ENCODE peak calls at places on chromosomes 2 and 18, in ten cellular contexts. One of them, this sample, is unnamed.

GRCh38 chr2:46327627-46328026 is 30.4 kb downstream of the EPAS1 start:
- DNase-seq in fibroblast of lung: no peak
- DNase-seq in hepatocyte: no peak
- DNase-seq in esophagus squamous epithelium: no peak
- DNase-seq in MM.1S: no peak
- DNase-seq in cardiac muscle cell: no peak
- DNase-seq in AG04449: no peak
- DNase-seq in brain microvascular endothelial cell: no peak
- DNase-seq in body of pancreas: no peak
- DNase-seq in heart right ventricle: no peak
- DNase-seq in this sample: no peak

GRCh38 chr2:100865819-100866462 is 46.0 kb downstream of the NPAS2 start:
- DNase-seq in esophagus squamous epithelium: no peak
- DNase-seq in MM.1S: no peak
- DNase-seq in AG04449: peak
- DNase-seq in hepatocyte: peak
- DNase-seq in brain microvascular endothelial cell: peak
- DNase-seq in fibroblast of lung: peak
- DNase-seq in cardiac muscle cell: peak
- DNase-seq in body of pancreas: no peak
- DNase-seq in heart right ventricle: no peak
- DNase-seq in this sample: no peak

GRCh38 chr2:8720741-8721140 is 38.9 kb downstream of the ID2 start:
- DNase-seq in MM.1S: no peak
- DNase-seq in AG04449: no peak
- DNase-seq in fibroblast of lung: no peak
- DNase-seq in brain microvascular endothelial cell: no peak
- DNase-seq in cardiac muscle cell: no peak
- DNase-seq in esophagus squamous epithelium: no peak
- DNase-seq in body of pancreas: no peak
- DNase-seq in heart right ventricle: no peak
- DNase-seq in hepatocyte: no peak
- DNase-seq in this sample: no peak

GRCh38 chr18:57950542-57950941 is 93.5 kb upstream of the NEDD4L start:
- DNase-seq in body of pancreas: no peak
- DNase-seq in heart right ventricle: no peak
- DNase-seq in fibroblast of lung: no peak
- DNase-seq in esophagus squamous epithelium: no peak
- DNase-seq in cardiac muscle cell: no peak
- DNase-seq in AG04449: no peak
- DNase-seq in MM.1S: no peak
- DNase-seq in brain microvascular endothelial cell: no peak
- DNase-seq in hepatocyte: no peak
- DNase-seq in this sample: no peak

GRCh38 chr18:32200766-32201165 is 10.9 kb downstream of the MEP1B start:
- DNase-seq in MM.1S: no peak
- DNase-seq in fibroblast of lung: no peak
- DNase-seq in hepatocyte: peak
- DNase-seq in body of pancreas: no peak
- DNase-seq in esophagus squamous epithelium: no peak
- DNase-seq in heart right ventricle: no peak
- DNase-seq in AG04449: no peak
- DNase-seq in brain microvascular endothelial cell: no peak
- DNase-seq in cardiac muscle cell: peak
- DNase-seq in this sample: no peak

GRCh38 chr18:8003878-8004675 is 437.0 kb downstream of the PTPRM start:
- DNase-seq in esophagus squamous epithelium: no peak
- DNase-seq in hepatocyte: no peak
- DNase-seq in fibroblast of lung: peak
- DNase-seq in MM.1S: no peak
- DNase-seq in brain microvascular endothelial cell: peak
- DNase-seq in body of pancreas: peak
- DNase-seq in cardiac muscle cell: peak
- DNase-seq in heart right ventricle: no peak
- DNase-seq in AG04449: no peak
- DNase-seq in this sample: peak

GRCh38 chr2:231664727-231665126 is 43.6 kb upstream of the PTMA start:
- DNase-seq in heart right ventricle: no peak
- DNase-seq in fibroblast of lung: no peak
- DNase-seq in cardiac muscle cell: no peak
- DNase-seq in AG04449: no peak
- DNase-seq in hepatocyte: no peak
- DNase-seq in MM.1S: no peak
- DNase-seq in brain microvascular endothelial cell: no peak
- DNase-seq in body of pancreas: no peak
- DNase-seq in esophagus squamous epithelium: no peak
- DNase-seq in this sample: no peak

GRCh38 chr2:145040433-145040832 is 520.5 kb upstream of the ZEB2 start:
- DNase-seq in MM.1S: no peak
- DNase-seq in body of pancreas: no peak
- DNase-seq in AG04449: no peak
- DNase-seq in brain microvascular endothelial cell: no peak
- DNase-seq in esophagus squamous epithelium: no peak
- DNase-seq in cardiac muscle cell: peak
- DNase-seq in fibroblast of lung: no peak
- DNase-seq in hepatocyte: no peak
- DNase-seq in heart right ventricle: no peak
- DNase-seq in this sample: no peak

GRCh38 chr2:157894694-157895450 is 18.7 kb upstream of the ACVR1 start:
- DNase-seq in hepatocyte: peak
- DNase-seq in heart right ventricle: no peak
- DNase-seq in fibroblast of lung: peak
- DNase-seq in AG04449: no peak
- DNase-seq in MM.1S: no peak
- DNase-seq in esophagus squamous epithelium: no peak
- DNase-seq in cardiac muscle cell: peak
- DNase-seq in body of pancreas: no peak
- DNase-seq in brain microvascular endothelial cell: peak
- DNase-seq in this sample: peak

GRCh38 chr2:157891630-157892016 is 15.5 kb upstream of the ACVR1 start:
- DNase-seq in brain microvascular endothelial cell: no peak
- DNase-seq in hepatocyte: no peak
- DNase-seq in MM.1S: no peak
- DNase-seq in fibroblast of lung: no peak
- DNase-seq in body of pancreas: no peak
- DNase-seq in cardiac muscle cell: no peak
- DNase-seq in heart right ventricle: no peak
- DNase-seq in AG04449: no peak
- DNase-seq in esophagus squamous epithelium: no peak
- DNase-seq in this sample: no peak

GRCh38 chr2:157890960-157891629 is 15.0 kb upstream of the ACVR1 start:
- DNase-seq in hepatocyte: no peak
- DNase-seq in fibroblast of lung: no peak
- DNase-seq in MM.1S: no peak
- DNase-seq in esophagus squamous epithelium: no peak
- DNase-seq in heart right ventricle: no peak
- DNase-seq in brain microvascular endothelial cell: no peak
- DNase-seq in body of pancreas: no peak
- DNase-seq in AG04449: no peak
- DNase-seq in cardiac muscle cell: no peak
- DNase-seq in this sample: no peak

GRCh38 chr2:157895531-157895930 is 19.4 kb upstream of the ACVR1 start:
- DNase-seq in MM.1S: no peak
- DNase-seq in hepatocyte: no peak
- DNase-seq in fibroblast of lung: peak
- DNase-seq in AG04449: no peak
- DNase-seq in heart right ventricle: no peak
- DNase-seq in body of pancreas: no peak
- DNase-seq in cardiac muscle cell: no peak
- DNase-seq in esophagus squamous epithelium: no peak
- DNase-seq in brain microvascular endothelial cell: peak
- DNase-seq in this sample: no peak

GRCh38 chr2:157893611-157894010 is 17.5 kb upstream of the ACVR1 start:
- DNase-seq in heart right ventricle: no peak
- DNase-seq in AG04449: no peak
- DNase-seq in body of pancreas: no peak
- DNase-seq in fibroblast of lung: no peak
- DNase-seq in cardiac muscle cell: no peak
- DNase-seq in brain microvascular endothelial cell: no peak
- DNase-seq in hepatocyte: no peak
- DNase-seq in esophagus squamous epithelium: no peak
- DNase-seq in MM.1S: peak
- DNase-seq in this sample: no peak
- H3K4me3 ChIP-seq in heart right ventricle: no peak
- H3K4me3 ChIP-seq in AG04449: no peak
- H3K4me3 ChIP-seq in body of pancreas: no peak
- H3K4me3 ChIP-seq in fibroblast of lung: no peak
- H3K4me3 ChIP-seq in cardiac muscle cell: no peak
- H3K4me3 ChIP-seq in brain microvascular endothelial cell: no peak
- H3K4me3 ChIP-seq in hepatocyte: no peak
- H3K4me3 ChIP-seq in esophagus squamous epithelium: no peak
- H3K4me3 ChIP-seq in MM.1S: no peak
- H3K4me3 ChIP-seq in this sample: no peak

GRCh38 chr18:55485666-55486065 is 102.3 kb downstream of the TCF4 start:
- DNase-seq in fibroblast of lung: peak
- DNase-seq in hepatocyte: no peak
- DNase-seq in heart right ventricle: no peak
- DNase-seq in body of pancreas: no peak
- DNase-seq in esophagus squamous epithelium: no peak
- DNase-seq in AG04449: peak
- DNase-seq in cardiac muscle cell: peak
- DNase-seq in brain microvascular endothelial cell: peak
- DNase-seq in MM.1S: no peak
- DNase-seq in this sample: peak
- TF ChIP-seq CTCF in fibroblast of lung: no peak
- TF ChIP-seq CTCF in hepatocyte: no peak
- TF ChIP-seq CTCF in heart right ventricle: no peak
- TF ChIP-seq CTCF in body of pancreas: no peak
- TF ChIP-seq CTCF in esophagus squamous epithelium: no peak
- TF ChIP-seq CTCF in AG04449: no peak
- TF ChIP-seq CTCF in cardiac muscle cell: no peak
- TF ChIP-seq CTCF in brain microvascular endothelial cell: no peak
- TF ChIP-seq CTCF in MM.1S: no peak
- TF ChIP-seq CTCF in this sample: no peak

DNA sequence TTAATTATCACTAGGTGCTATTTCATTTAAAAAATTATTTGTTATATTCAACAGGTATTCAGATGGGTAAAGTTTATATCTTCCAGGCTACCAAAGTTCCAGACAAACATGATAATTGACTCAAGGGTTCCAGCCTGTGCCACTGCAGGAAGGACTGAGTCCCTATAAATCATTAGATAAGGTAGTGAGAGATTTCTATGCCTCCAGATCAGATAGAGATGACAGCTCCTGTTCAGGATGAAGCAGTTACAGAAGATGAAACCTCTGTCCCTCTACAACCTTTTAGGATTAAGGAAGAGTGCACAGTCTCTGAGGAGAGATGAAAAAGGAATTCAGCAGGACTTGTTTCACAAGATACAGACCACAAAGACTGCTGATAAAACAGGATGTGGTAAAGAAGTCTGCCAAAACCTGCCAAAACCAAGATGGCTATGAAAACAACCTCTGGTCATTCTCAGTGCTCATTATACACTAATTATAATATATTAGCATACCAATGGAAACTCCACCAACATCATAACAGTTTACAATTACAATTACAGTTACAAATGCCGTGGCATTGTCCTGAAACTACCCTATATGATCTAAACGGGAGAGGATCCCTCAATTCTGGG is 288.6 kb downstream of the PDE11A start:
- DNase-seq in body of pancreas: peak
- DNase-seq in brain microvascular endothelial cell: peak
- DNase-seq in AG04449: no peak
- DNase-seq in fibroblast of lung: peak
- DNase-seq in hepatocyte: no peak
- DNase-seq in cardiac muscle cell: peak
- DNase-seq in MM.1S: peak
- DNase-seq in heart right ventricle: no peak
- DNase-seq in esophagus squamous epithelium: no peak
- DNase-seq in this sample: peak
- H3K4me3 ChIP-seq in body of pancreas: no peak
- H3K4me3 ChIP-seq in brain microvascular endothelial cell: no peak
- H3K4me3 ChIP-seq in AG04449: no peak
- H3K4me3 ChIP-seq in fibroblast of lung: peak
- H3K4me3 ChIP-seq in hepatocyte: no peak
- H3K4me3 ChIP-seq in cardiac muscle cell: no peak
- H3K4me3 ChIP-seq in MM.1S: no peak
- H3K4me3 ChIP-seq in heart right ventricle: no peak
- H3K4me3 ChIP-seq in esophagus squamous epithelium: no peak
- H3K4me3 ChIP-seq in this sample: no peak

GRCh38 chr2:42132066-42132965 is 36.8 kb upstream of the EML4 start:
- DNase-seq in brain microvascular endothelial cell: peak
- DNase-seq in fibroblast of lung: peak
- DNase-seq in esophagus squamous epithelium: no peak
- DNase-seq in heart right ventricle: no peak
- DNase-seq in AG04449: peak
- DNase-seq in hepatocyte: peak
- DNase-seq in cardiac muscle cell: peak
- DNase-seq in body of pancreas: no peak
- DNase-seq in MM.1S: no peak
- DNase-seq in this sample: peak

GRCh38 chr2:42129947-42130346 is 39.2 kb upstream of the EML4 start:
- DNase-seq in fibroblast of lung: no peak
- DNase-seq in cardiac muscle cell: no peak
- DNase-seq in AG04449: no peak
- DNase-seq in body of pancreas: no peak
- DNase-seq in brain microvascular endothelial cell: no peak
- DNase-seq in MM.1S: no peak
- DNase-seq in heart right ventricle: no peak
- DNase-seq in esophagus squamous epithelium: no peak
- DNase-seq in hepatocyte: no peak
- DNase-seq in this sample: no peak

GRCh38 chr2:42133771-42134195 is 35.4 kb upstream of the EML4 start:
- DNase-seq in esophagus squamous epithelium: no peak
- DNase-seq in heart right ventricle: no peak
- DNase-seq in body of pancreas: no peak
- DNase-seq in brain microvascular endothelial cell: no peak
- DNase-seq in MM.1S: no peak
- DNase-seq in hepatocyte: no peak
- DNase-seq in cardiac muscle cell: no peak
- DNase-seq in AG04449: no peak
- DNase-seq in fibroblast of lung: peak
- DNase-seq in this sample: no peak

GRCh38 chr2:42135381-42136312 is 33.5 kb upstream of the EML4 start:
- DNase-seq in AG04449: no peak
- DNase-seq in MM.1S: no peak
- DNase-seq in cardiac muscle cell: no peak
- DNase-seq in hepatocyte: no peak
- DNase-seq in brain microvascular endothelial cell: no peak
- DNase-seq in body of pancreas: no peak
- DNase-seq in heart right ventricle: no peak
- DNase-seq in esophagus squamous epithelium: no peak
- DNase-seq in fibroblast of lung: no peak
- DNase-seq in this sample: no peak

DNA sequence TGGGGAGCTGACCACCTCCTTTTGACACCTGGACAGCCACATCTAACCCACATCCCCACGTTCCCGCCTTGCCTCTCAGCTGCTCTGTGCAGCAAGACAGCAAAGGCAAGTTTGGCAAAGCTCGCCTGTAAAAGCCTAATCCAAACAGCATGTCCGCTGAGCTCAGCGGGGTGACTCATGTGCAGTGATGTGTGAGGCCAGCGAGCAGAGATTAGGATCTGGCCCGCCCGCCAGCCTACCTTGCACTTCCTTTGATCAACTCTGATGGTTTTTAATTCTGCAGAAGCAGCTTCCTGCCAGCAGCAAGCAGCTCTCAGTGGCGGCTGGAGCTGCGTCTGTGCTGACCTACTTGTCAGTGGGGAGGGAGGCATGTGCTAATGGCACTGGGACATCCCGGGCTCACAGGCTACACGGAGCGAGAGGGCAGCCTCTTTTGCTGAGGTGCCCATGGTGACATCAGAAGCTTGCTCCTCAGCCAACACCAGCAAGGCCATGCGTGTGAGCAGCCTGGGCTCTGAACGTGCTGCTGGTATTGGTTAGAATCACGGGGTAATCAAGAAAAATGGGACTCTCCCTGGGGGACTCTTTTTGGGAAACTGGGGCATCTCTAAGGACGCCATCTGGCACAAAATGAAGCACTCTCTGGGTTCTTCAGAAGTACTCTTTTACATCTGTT is 36.0 kb upstream of the EML4 start:
- DNase-seq in fibroblast of lung: peak
- DNase-seq in cardiac muscle cell: peak
- DNase-seq in brain microvascular endothelial cell: peak
- DNase-seq in heart right ventricle: peak
- DNase-seq in AG04449: peak
- DNase-seq in esophagus squamous epithelium: peak
- DNase-seq in body of pancreas: peak
- DNase-seq in hepatocyte: peak
- DNase-seq in MM.1S: peak
- DNase-seq in this sample: peak
- TF ChIP-seq CTCF in fibroblast of lung: no peak
- TF ChIP-seq CTCF in cardiac muscle cell: no peak
- TF ChIP-seq CTCF in brain microvascular endothelial cell: no peak
- TF ChIP-seq CTCF in heart right ventricle: no peak
- TF ChIP-seq CTCF in AG04449: no peak
- TF ChIP-seq CTCF in esophagus squamous epithelium: no peak
- TF ChIP-seq CTCF in body of pancreas: no peak
- TF ChIP-seq CTCF in hepatocyte: no peak
- TF ChIP-seq CTCF in MM.1S: no peak
- TF ChIP-seq CTCF in this sample: no peak